ENCODE peak calls at places on chromosome 11, in four cellular contexts. One of them, this sample, is unnamed.
A peak's percentile ranks its signal among the peaks of the same experiment; 100 is the strongest.

GRCh38 chr11:8282621-8283509 is 19.2 kb upstream of the LMO1 start:
- DNase-seq in spleen: peak; percentile 69
- DNase-seq in suprapubic skin: peak; percentile 40
- DNase-seq in HCT116: no peak
- DNase-seq in this sample: peak; percentile 81

GRCh38 chr11:82889133-82890001 is 10.9 kb downstream of the PRCP start:
- DNase-seq in suprapubic skin: no peak
- DNase-seq in spleen: no peak
- DNase-seq in HCT116: no peak
- DNase-seq in this sample: no peak

GRCh38 chr11:58574851-58575250 is 805 bp downstream of the LPXN start:
- DNase-seq in HCT116: no peak
- DNase-seq in spleen: no peak
- DNase-seq in suprapubic skin: no peak
- DNase-seq in this sample: no peak

GRCh38 chr11:11011617-11012016 is 153.8 kb upstream of the ZBED5 start:
- DNase-seq in HCT116: no peak
- DNase-seq in suprapubic skin: no peak
- DNase-seq in spleen: no peak
- DNase-seq in this sample: no peak

GRCh38 chr11:77590194-77590591 is 440 bp downstream of the AQP11 start:
- DNase-seq in HCT116: no peak
- DNase-seq in suprapubic skin: no peak
- DNase-seq in spleen: no peak
- DNase-seq in this sample: peak; percentile 65

GRCh38 chr11:103898577-103899336 is 137.7 kb upstream of the DDI1 start:
- DNase-seq in suprapubic skin: no peak
- DNase-seq in spleen: no peak
- DNase-seq in HCT116: no peak
- DNase-seq in this sample: no peak

GRCh38 chr11:17421781-17422180 is 33.3 kb upstream of the KCNJ11 start:
- DNase-seq in suprapubic skin: no peak
- DNase-seq in spleen: peak; percentile 41
- DNase-seq in HCT116: no peak
- DNase-seq in this sample: no peak

GRCh38 chr11:130636672-130637463 is 188.4 kb downstream of the ADAMTS15 start:
- DNase-seq in suprapubic skin: no peak
- DNase-seq in HCT116: peak; percentile 16
- DNase-seq in spleen: no peak
- DNase-seq in this sample: no peak

GRCh38 chr11:112057170-112057569 is 16.6 kb downstream of the PIH1D2 start:
- DNase-seq in suprapubic skin: no peak
- DNase-seq in spleen: no peak
- DNase-seq in HCT116: no peak
- DNase-seq in this sample: no peak

GRCh38 chr11:20041499-20041898 is 118.8 kb downstream of the DBX1 start:
- DNase-seq in HCT116: no peak
- DNase-seq in spleen: no peak
- DNase-seq in suprapubic skin: no peak
- DNase-seq in this sample: no peak

GRCh38 chr11:110837535-110838127 is 125.4 kb upstream of the ARHGAP20 start:
- DNase-seq in HCT116: no peak
- DNase-seq in spleen: no peak
- DNase-seq in suprapubic skin: no peak
- DNase-seq in this sample: no peak

GRCh38 chr11:66391322-66391721 is 19.8 kb upstream of the SLC29A2 start:
- DNase-seq in suprapubic skin: no peak
- DNase-seq in spleen: no peak
- DNase-seq in HCT116: no peak
- DNase-seq in this sample: no peak

GRCh38 chr11:19952101-19952605 is 208.1 kb downstream of the DBX1 start:
- DNase-seq in spleen: no peak
- DNase-seq in suprapubic skin: no peak
- DNase-seq in HCT116: no peak
- DNase-seq in this sample: no peak

GRCh38 chr11:8566613-8567210 is 27.3 kb downstream of the STK33 start:
- DNase-seq in HCT116: peak; percentile 23
- DNase-seq in suprapubic skin: no peak
- DNase-seq in spleen: no peak
- DNase-seq in this sample: no peak

GRCh38 chr11:1498262-1498661 is 11.7 kb upstream of the MOB2 start:
- DNase-seq in spleen: peak; percentile 29
- DNase-seq in suprapubic skin: no peak
- DNase-seq in HCT116: no peak
- DNase-seq in this sample: no peak

GRCh38 chr11:129436573-129436972 is 60.9 kb downstream of the BARX2 start:
- DNase-seq in HCT116: no peak
- DNase-seq in spleen: no peak
- DNase-seq in suprapubic skin: no peak
- DNase-seq in this sample: no peak

GRCh38 chr11:114162719-114163123 is 103.2 kb downstream of the ZBTB16 start:
- DNase-seq in spleen: no peak
- DNase-seq in suprapubic skin: peak; percentile 94
- DNase-seq in HCT116: no peak
- DNase-seq in this sample: no peak

DNA sequence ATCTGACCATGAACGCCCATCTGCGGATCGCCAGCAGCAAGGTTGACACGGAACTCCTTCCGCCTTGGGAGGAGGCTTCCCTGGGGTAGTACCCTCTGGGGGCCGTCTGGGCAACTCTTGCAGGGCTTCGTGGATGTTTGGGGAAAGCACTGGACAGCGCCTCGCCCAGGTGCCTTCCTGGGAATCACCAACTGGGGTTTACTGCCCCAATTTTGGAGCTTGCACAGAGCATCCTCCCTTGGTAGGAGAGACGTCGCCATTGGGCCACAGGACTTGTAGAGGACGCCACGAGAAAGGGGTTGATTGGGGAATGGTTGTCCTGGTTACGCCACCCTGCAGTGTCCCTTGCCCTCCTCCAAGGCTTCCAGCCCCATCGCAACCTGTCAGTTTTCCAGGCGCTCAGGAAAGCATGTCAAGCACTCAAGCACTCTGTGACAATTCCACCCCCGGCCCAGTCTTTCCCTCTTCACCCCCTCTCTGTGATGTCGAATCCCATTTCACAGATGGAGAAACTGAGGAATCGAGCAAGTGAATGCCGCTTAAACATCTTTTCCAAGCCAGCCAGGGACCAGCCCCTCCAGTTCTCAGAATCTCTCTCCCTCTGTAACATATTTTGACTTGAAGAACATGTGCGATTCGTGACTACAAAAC is 893 bp upstream of the PRDM11 start:
- DNase-seq in spleen: no peak
- DNase-seq in suprapubic skin: peak; percentile 81
- DNase-seq in HCT116: no peak
- DNase-seq in this sample: peak; percentile 93
- H3K4me3 ChIP-seq in spleen: peak overlapping the region; percentile 65
- H3K4me3 ChIP-seq in suprapubic skin: peak overlapping the region; percentile 82
- H3K4me3 ChIP-seq in HCT116: peak overlapping the region; percentile 71
- H3K4me3 ChIP-seq in this sample: peak overlapping the region; percentile 80

DNA sequence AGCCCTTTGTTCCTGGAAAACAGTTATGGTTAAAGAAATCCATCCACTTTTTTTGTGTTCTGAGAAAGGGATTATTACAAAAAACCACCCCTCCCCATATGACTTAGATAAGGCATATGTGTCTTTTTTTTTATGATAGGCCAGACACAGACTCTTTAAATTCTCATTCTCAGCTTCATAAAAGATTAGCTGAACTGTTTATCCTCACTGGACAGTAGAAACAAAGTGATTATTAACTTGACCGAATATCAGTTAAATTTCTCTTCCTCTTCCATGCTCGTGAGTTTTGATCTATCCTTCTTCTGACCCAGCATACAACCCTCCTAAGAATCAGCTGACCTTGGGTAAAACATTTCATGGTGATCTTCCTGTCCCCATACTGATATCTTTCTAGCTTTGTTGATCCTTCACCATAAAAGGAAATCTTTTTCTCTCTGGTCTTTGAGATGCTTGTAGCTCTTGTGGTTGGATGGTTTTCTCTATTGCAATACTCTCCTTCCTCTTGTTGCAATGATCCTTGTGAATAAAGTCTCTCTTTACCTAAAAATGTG is 26.2 kb downstream of the OR2AG2 start:
- DNase-seq in suprapubic skin: no peak
- DNase-seq in HCT116: no peak
- DNase-seq in spleen: no peak
- DNase-seq in this sample: no peak
- H3K4me3 ChIP-seq in suprapubic skin: peak overlapping the region; percentile 10
- H3K4me3 ChIP-seq in HCT116: no peak overlapping the region
- H3K4me3 ChIP-seq in spleen: peak overlapping the region; percentile 39
- H3K4me3 ChIP-seq in this sample: no peak overlapping the region

GRCh38 chr11:95228081-95228859 is 2.7 kb downstream of the SESN3 start:
- DNase-seq in HCT116: no peak
- DNase-seq in spleen: no peak
- DNase-seq in suprapubic skin: no peak
- DNase-seq in this sample: no peak
- H3K4me3 ChIP-seq in HCT116: no peak overlapping the region
- H3K4me3 ChIP-seq in spleen: no peak overlapping the region
- H3K4me3 ChIP-seq in suprapubic skin: peak overlapping the region; percentile 96
- H3K4me3 ChIP-seq in this sample: no peak overlapping the region

GRCh38 chr11:57475671-57476222 is 15.4 kb downstream of the RTN4RL2 start:
- DNase-seq in HCT116: no peak
- DNase-seq in spleen: no peak
- DNase-seq in suprapubic skin: no peak
- DNase-seq in this sample: peak; percentile 65
- H3K4me3 ChIP-seq in HCT116: no peak overlapping the region
- H3K4me3 ChIP-seq in spleen: no peak overlapping the region
- H3K4me3 ChIP-seq in suprapubic skin: peak overlapping the region; percentile 56
- H3K4me3 ChIP-seq in this sample: peak overlapping the region; percentile 46

GRCh38 chr11:131977231-131977630 is 606.8 kb downstream of the NTM start:
- DNase-seq in suprapubic skin: no peak
- DNase-seq in HCT116: no peak
- DNase-seq in spleen: no peak
- DNase-seq in this sample: no peak

GRCh38 chr11:131978351-131978750 is 607.9 kb downstream of the NTM start:
- DNase-seq in suprapubic skin: no peak
- DNase-seq in spleen: no peak
- DNase-seq in HCT116: no peak
- DNase-seq in this sample: no peak

GRCh38 chr11:131979364-131979763 is 608.9 kb downstream of the NTM start:
- DNase-seq in spleen: no peak
- DNase-seq in suprapubic skin: no peak
- DNase-seq in HCT116: no peak
- DNase-seq in this sample: no peak

GRCh38 chr11:131975624-131976420 is 605.4 kb downstream of the NTM start:
- DNase-seq in HCT116: no peak
- DNase-seq in suprapubic skin: no peak
- DNase-seq in spleen: no peak
- DNase-seq in this sample: no peak

DNA sequence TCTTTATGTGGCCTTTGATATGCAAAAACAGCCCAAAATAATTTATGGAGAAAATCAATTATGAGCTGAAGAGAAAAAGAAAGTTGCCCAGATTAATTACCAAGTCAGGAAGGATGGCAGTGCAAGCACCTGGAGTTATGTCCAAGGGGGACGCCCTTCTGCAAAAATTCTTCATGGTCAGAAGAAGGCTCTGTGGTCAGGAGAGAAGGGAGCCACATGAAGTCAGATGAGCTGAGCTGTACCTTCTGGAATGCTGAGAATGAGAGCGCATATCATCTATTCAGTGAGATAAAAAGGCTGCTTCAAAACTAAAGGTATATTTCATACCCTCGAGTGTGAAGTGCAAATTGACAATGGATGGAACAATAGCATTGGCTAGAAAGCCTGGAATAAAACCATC is 607.4 kb downstream of the NTM start:
- DNase-seq in HCT116: no peak
- DNase-seq in suprapubic skin: no peak
- DNase-seq in spleen: no peak
- DNase-seq in this sample: no peak
- H3K4me3 ChIP-seq in HCT116: no peak overlapping the region
- H3K4me3 ChIP-seq in suprapubic skin: no peak overlapping the region
- H3K4me3 ChIP-seq in spleen: no peak overlapping the region
- H3K4me3 ChIP-seq in this sample: no peak overlapping the region

DNA sequence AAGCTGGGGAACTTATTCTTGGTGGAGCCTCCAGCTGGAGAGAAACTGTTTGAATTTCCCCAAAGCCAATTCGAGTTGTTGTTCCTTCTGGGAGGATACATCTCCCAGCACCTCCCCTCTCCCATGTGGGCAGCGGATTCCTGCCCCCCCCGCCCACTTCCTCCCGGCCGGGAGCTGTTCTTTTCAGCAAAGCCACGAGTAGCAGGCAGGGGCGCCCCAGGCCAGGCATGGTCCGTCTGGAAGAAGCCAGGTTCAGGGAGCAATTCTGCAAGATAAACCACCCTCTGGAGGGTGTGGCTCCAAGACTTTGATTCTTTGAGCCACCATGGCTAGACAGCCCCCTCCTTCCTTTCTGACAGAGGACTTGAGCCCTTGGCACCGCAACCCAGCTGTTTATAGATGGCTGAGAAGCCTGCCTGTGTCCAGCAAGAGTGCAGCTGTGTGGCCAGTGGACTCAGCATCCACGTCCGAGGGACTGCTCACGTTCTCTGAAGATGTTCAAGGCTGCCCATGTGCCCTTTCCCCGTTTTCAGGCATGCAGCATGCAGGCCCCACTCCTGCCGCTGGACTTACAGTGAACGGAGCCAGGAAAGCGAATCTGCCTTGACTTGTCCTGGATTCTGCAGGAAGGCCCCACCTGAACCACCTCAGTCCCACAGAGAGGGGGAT is 170.3 kb downstream of the CTTN start:
- DNase-seq in suprapubic skin: no peak
- DNase-seq in spleen: peak; percentile 71
- DNase-seq in HCT116: no peak
- DNase-seq in this sample: peak; percentile 96
- H3K4me3 ChIP-seq in suprapubic skin: peak overlapping the region; percentile 41
- H3K4me3 ChIP-seq in spleen: no peak overlapping the region
- H3K4me3 ChIP-seq in HCT116: peak overlapping the region; percentile 62
- H3K4me3 ChIP-seq in this sample: peak overlapping the region; percentile 15

This sample was measured in H7.